ENCODE peak calls at places on chromosomes 16 and 17, in seven cellular contexts. N is iris pigment epithelial cell, E is H7, D is T-helper 1 cell, O is NCI-H69, L is posterior cingulate gyrus, U is MM.1S. P is an unnamed sample.
A peak's percentile ranks its signal among the peaks of the same experiment; 100 is the strongest.

GRCh38 chr16:80167657-80168056 is 373.1 kb upstream of the DYNLRB2 start:
- DNase-seq in L (no peak), O (no peak), E (no peak), U (no peak), D (no peak), N (no peak), P (peak; percentile 90)

GRCh38 chr16:56606071-56606687 is 2.2 kb upstream of the MT2A start:
- DNase-seq in D (no peak), N (peak; percentile 83), O (no peak), U (no peak), L (no peak), E (no peak), P (peak; percentile 90)

GRCh38 chr17:13594762-13595697 is 6.7 kb downstream of the HS3ST3A1 start:
- DNase-seq in L (peak; percentile 70), O (peak; percentile 46), U (peak; percentile 82), E (peak; percentile 72), N (peak; percentile 94), D (peak; percentile 70), P (peak; percentile 62)

GRCh38 chr17:8072727-8073461 is 14.6 kb downstream of the ALOX12B start:
- DNase-seq in U (no peak), D (peak; percentile 17), O (no peak), L (no peak), N (no peak), E (peak; percentile 83), P (no peak)

GRCh38 chr16:50462793-50463507 is 85.2 kb upstream of the NKD1 start:
- DNase-seq in D (no peak), E (peak; percentile 53), O (no peak), U (no peak), L (no peak), N (no peak), P (no peak)

GRCh38 chr17:82008258-82008940 is 14.3 kb downstream of the CENPX start:
- DNase-seq in U (no peak), N (no peak), E (no peak), O (no peak), D (no peak), L (no peak), P (no peak)

GRCh38 chr17:44219636-44220210 is at the start of gene UBTF:
- DNase-seq in O (peak; percentile 97), L (peak; percentile 75), N (peak; percentile 57), D (peak; percentile 73), E (peak; percentile 93), U (peak; percentile 63), P (no peak)

GRCh38 chr16:17481741-17482140 is 11.0 kb upstream of the XYLT1 start:
- DNase-seq in L (no peak), N (no peak), U (no peak), D (no peak), O (no peak), E (no peak), P (no peak)

GRCh38 chr16:46789499-46790414 is 41.2 kb downstream of the C16orf87 start:
- DNase-seq in L (peak; percentile 70), O (peak; percentile 80), U (peak; percentile 83), N (peak; percentile 71), E (peak; percentile 94), D (peak; percentile 76), P (peak; percentile 35)

GRCh38 chr16:31328322-31329052 is 26.5 kb upstream of the ITGAX start:
- DNase-seq in L (no peak), D (no peak), E (no peak), U (no peak), O (no peak), N (no peak), P (no peak)

GRCh38 chr17:47199627-47200324 is 9.4 kb upstream of the MYL4 start:
- DNase-seq in E (no peak), D (no peak), L (no peak), O (no peak), N (no peak), U (peak; percentile 16), P (no peak)

GRCh38 chr16:79247386-79247785 is 353.2 kb downstream of the MAF start:
- DNase-seq in L (no peak), D (no peak), E (no peak), U (no peak), N (no peak), O (peak; percentile 75), P (no peak)

GRCh38 chr17:72422505-72423285 is 301.9 kb downstream of the SOX9 start:
- DNase-seq in D (no peak), E (no peak), N (peak; percentile 83), U (peak; percentile 87), O (peak; percentile 28), L (no peak), P (peak; percentile 55)

GRCh38 chr16:29775742-29776408 is 2.2 kb upstream of the ZG16 start:
- DNase-seq in N (peak; percentile 43), L (no peak), D (no peak), O (peak; percentile 86), E (no peak), U (no peak), P (peak; percentile 70)

GRCh38 chr16:23420011-23420410 is 33.0 kb downstream of the COG7 start:
- DNase-seq in D (no peak), O (no peak), N (peak; percentile 72), U (no peak), L (no peak), E (no peak), P (no peak)

P was measured in bronchial epithelial cell.